ENCODE peak calls at places on chromosomes 16 and 17, in ten cellular contexts. One of them, this sample, is unnamed.

GRCh38 chr16:66204761-66205160 is 161.7 kb upstream of the CDH5 start:
- DNase-seq in epithelial cell of esophagus: no peak
- DNase-seq in AG10803: peak; percentile 71
- DNase-seq in renal cortical epithelial cell: no peak
- DNase-seq in HCEC 1CT: no peak
- DNase-seq in myocyte: peak; percentile 59
- DNase-seq in T-cell: no peak
- DNase-seq in SHP77 treated with DMSO at 0.1 percent for 48 hours: no peak
- DNase-seq in PC-9: no peak
- DNase-seq in HFF-Myc: no peak
- DNase-seq in this sample: no peak

GRCh38 chr17:67247416-67247900 is 2.5 kb upstream of the HELZ start:
- DNase-seq in epithelial cell of esophagus: no peak
- DNase-seq in AG10803: no peak
- DNase-seq in renal cortical epithelial cell: no peak
- DNase-seq in HCEC 1CT: no peak
- DNase-seq in myocyte: no peak
- DNase-seq in T-cell: no peak
- DNase-seq in SHP77 treated with DMSO at 0.1 percent for 48 hours: no peak
- DNase-seq in PC-9: no peak
- DNase-seq in HFF-Myc: no peak
- DNase-seq in this sample: no peak

GRCh38 chr16:89826531-89827382 is 1.5 kb upstream of the SPIRE2 start:
- DNase-seq in epithelial cell of esophagus: no peak
- DNase-seq in AG10803: no peak
- DNase-seq in renal cortical epithelial cell: no peak
- DNase-seq in HCEC 1CT: peak; percentile 7
- DNase-seq in myocyte: no peak
- DNase-seq in T-cell: no peak
- DNase-seq in SHP77 treated with DMSO at 0.1 percent for 48 hours: no peak
- DNase-seq in PC-9: no peak
- DNase-seq in HFF-Myc: no peak
- DNase-seq in this sample: no peak

GRCh38 chr17:65660947-65661346 is 99.5 kb upstream of the AXIN2 start:
- DNase-seq in epithelial cell of esophagus: peak; percentile 12
- DNase-seq in AG10803: peak; percentile 83
- DNase-seq in renal cortical epithelial cell: peak; percentile 33
- DNase-seq in HCEC 1CT: peak; percentile 47
- DNase-seq in myocyte: peak; percentile 62
- DNase-seq in T-cell: no peak
- DNase-seq in SHP77 treated with DMSO at 0.1 percent for 48 hours: no peak
- DNase-seq in PC-9: no peak
- DNase-seq in HFF-Myc: peak; percentile 81
- DNase-seq in this sample: peak; percentile 30

GRCh38 chr16:67528870-67529638 is 425 bp downstream of the RIPOR1 start:
- DNase-seq in epithelial cell of esophagus: peak; percentile 52
- DNase-seq in AG10803: peak; percentile 43
- DNase-seq in renal cortical epithelial cell: no peak
- DNase-seq in HCEC 1CT: peak; percentile 28
- DNase-seq in myocyte: peak; percentile 47
- DNase-seq in T-cell: no peak
- DNase-seq in SHP77 treated with DMSO at 0.1 percent for 48 hours: no peak
- DNase-seq in PC-9: peak; percentile 50
- DNase-seq in HFF-Myc: no peak
- DNase-seq in this sample: peak; percentile 54

GRCh38 chr16:71911121-71911520 is 15.8 kb downstream of the IST1 start:
- DNase-seq in epithelial cell of esophagus: no peak
- DNase-seq in AG10803: no peak
- DNase-seq in renal cortical epithelial cell: no peak
- DNase-seq in HCEC 1CT: no peak
- DNase-seq in myocyte: no peak
- DNase-seq in T-cell: no peak
- DNase-seq in SHP77 treated with DMSO at 0.1 percent for 48 hours: no peak
- DNase-seq in PC-9: no peak
- DNase-seq in HFF-Myc: no peak
- DNase-seq in this sample: no peak

GRCh38 chr16:89506791-89507191 is 1.4 kb upstream of the SPG7 start:
- DNase-seq in epithelial cell of esophagus: no peak
- DNase-seq in AG10803: no peak
- DNase-seq in renal cortical epithelial cell: no peak
- DNase-seq in HCEC 1CT: no peak
- DNase-seq in myocyte: no peak
- DNase-seq in T-cell: no peak
- DNase-seq in SHP77 treated with DMSO at 0.1 percent for 48 hours: no peak
- DNase-seq in PC-9: no peak
- DNase-seq in HFF-Myc: no peak
- DNase-seq in this sample: no peak

GRCh38 chr17:69712801-69713311 is 298.4 kb downstream of the MAP2K6 start:
- DNase-seq in epithelial cell of esophagus: no peak
- DNase-seq in AG10803: no peak
- DNase-seq in renal cortical epithelial cell: peak; percentile 83
- DNase-seq in HCEC 1CT: no peak
- DNase-seq in myocyte: no peak
- DNase-seq in T-cell: no peak
- DNase-seq in SHP77 treated with DMSO at 0.1 percent for 48 hours: no peak
- DNase-seq in PC-9: peak; percentile 67
- DNase-seq in HFF-Myc: no peak
- DNase-seq in this sample: no peak

GRCh38 chr17:19646788-19647696 is 1.5 kb upstream of the ALDH3A2 start:
- DNase-seq in epithelial cell of esophagus: peak; percentile 30
- DNase-seq in AG10803: peak; percentile 9
- DNase-seq in renal cortical epithelial cell: peak; percentile 52
- DNase-seq in HCEC 1CT: peak; percentile 24
- DNase-seq in myocyte: peak; percentile 8
- DNase-seq in T-cell: no peak
- DNase-seq in SHP77 treated with DMSO at 0.1 percent for 48 hours: peak; percentile 60
- DNase-seq in PC-9: peak; percentile 80
- DNase-seq in HFF-Myc: no peak
- DNase-seq in this sample: peak; percentile 41

GRCh38 chr16:13573903-13574302 is 346.1 kb upstream of the ERCC4 start:
- DNase-seq in epithelial cell of esophagus: no peak
- DNase-seq in AG10803: no peak
- DNase-seq in renal cortical epithelial cell: no peak
- DNase-seq in HCEC 1CT: no peak
- DNase-seq in myocyte: no peak
- DNase-seq in T-cell: no peak
- DNase-seq in SHP77 treated with DMSO at 0.1 percent for 48 hours: no peak
- DNase-seq in PC-9: no peak
- DNase-seq in HFF-Myc: no peak
- DNase-seq in this sample: no peak

GRCh38 chr17:40493697-40494096 is 7.7 kb downstream of the TNS4 start:
- DNase-seq in epithelial cell of esophagus: peak; percentile 86
- DNase-seq in AG10803: no peak
- DNase-seq in renal cortical epithelial cell: no peak
- DNase-seq in HCEC 1CT: no peak
- DNase-seq in myocyte: no peak
- DNase-seq in T-cell: no peak
- DNase-seq in SHP77 treated with DMSO at 0.1 percent for 48 hours: no peak
- DNase-seq in PC-9: no peak
- DNase-seq in HFF-Myc: no peak
- DNase-seq in this sample: no peak

GRCh38 chr17:19812407-19812806 is 55.3 kb downstream of the ULK2 start:
- DNase-seq in epithelial cell of esophagus: peak; percentile 18
- DNase-seq in AG10803: no peak
- DNase-seq in renal cortical epithelial cell: no peak
- DNase-seq in HCEC 1CT: peak; percentile 22
- DNase-seq in myocyte: peak; percentile 28
- DNase-seq in T-cell: peak; percentile 16
- DNase-seq in SHP77 treated with DMSO at 0.1 percent for 48 hours: no peak
- DNase-seq in PC-9: no peak
- DNase-seq in HFF-Myc: peak; percentile 12
- DNase-seq in this sample: peak; percentile 42

GRCh38 chr16:21211486-21211885 is at the start of gene ZP2:
- DNase-seq in epithelial cell of esophagus: no peak
- DNase-seq in AG10803: no peak
- DNase-seq in renal cortical epithelial cell: no peak
- DNase-seq in HCEC 1CT: no peak
- DNase-seq in myocyte: no peak
- DNase-seq in T-cell: no peak
- DNase-seq in SHP77 treated with DMSO at 0.1 percent for 48 hours: no peak
- DNase-seq in PC-9: no peak
- DNase-seq in HFF-Myc: no peak
- DNase-seq in this sample: no peak

GRCh38 chr16:48930951-48931553 is 321.1 kb upstream of the N4BP1 start:
- DNase-seq in epithelial cell of esophagus: no peak
- DNase-seq in AG10803: no peak
- DNase-seq in renal cortical epithelial cell: no peak
- DNase-seq in HCEC 1CT: no peak
- DNase-seq in myocyte: no peak
- DNase-seq in T-cell: no peak
- DNase-seq in SHP77 treated with DMSO at 0.1 percent for 48 hours: no peak
- DNase-seq in PC-9: no peak
- DNase-seq in HFF-Myc: no peak
- DNase-seq in this sample: no peak

GRCh38 chr17:37551788-37552187 is 57.4 kb downstream of the SYNRG start:
- DNase-seq in epithelial cell of esophagus: peak; percentile 93
- DNase-seq in AG10803: peak; percentile 23
- DNase-seq in renal cortical epithelial cell: no peak
- DNase-seq in HCEC 1CT: no peak
- DNase-seq in myocyte: no peak
- DNase-seq in T-cell: no peak
- DNase-seq in SHP77 treated with DMSO at 0.1 percent for 48 hours: no peak
- DNase-seq in PC-9: no peak
- DNase-seq in HFF-Myc: no peak
- DNase-seq in this sample: no peak

GRCh38 chr16:11405331-11406176 is 60.3 kb downstream of the RMI2 start:
- DNase-seq in epithelial cell of esophagus: peak; percentile 32
- DNase-seq in AG10803: no peak
- DNase-seq in renal cortical epithelial cell: no peak
- DNase-seq in HCEC 1CT: peak; percentile 17
- DNase-seq in myocyte: no peak
- DNase-seq in T-cell: peak; percentile 30
- DNase-seq in SHP77 treated with DMSO at 0.1 percent for 48 hours: no peak
- DNase-seq in PC-9: no peak
- DNase-seq in HFF-Myc: no peak
- DNase-seq in this sample: peak; percentile 64